ENCODE peak calls at places on chromosomes 13 and 19, in six cellular contexts. D is brain microvascular endothelial cell; Q is uterus; V is CD8-positive, alpha-beta T cell; I is cardiac fibroblast; J is lung. H is an unnamed sample.

GRCh38 chr13:35940734-35941133 is 190.4 kb downstream of the DCLK1 start:
- DNase-seq in D (no peak), Q (no peak), V (no peak), I (no peak), J (no peak), H (no peak)

GRCh38 chr13:33285420-33286124 is at the start of gene STARD13:
- DNase-seq in D (peak; percentile 98), Q (peak; percentile 94), V (no peak), I (peak; percentile 99), J (peak; percentile 95), H (peak; percentile 96)

GRCh38 chr19:38665950-38666661 is 18.7 kb downstream of the ACTN4 start:
- DNase-seq in D (no peak), Q (peak; percentile 79), V (no peak), I (peak; percentile 67), J (peak; percentile 83), H (no peak)

GRCh38 chr13:19586904-19587634 is 25.7 kb upstream of the TPTE2 start:
- DNase-seq in D (no peak), Q (no peak), V (peak; percentile 65), I (peak; percentile 7), J (peak; percentile 31), H (no peak)

GRCh38 chr19:3507371-3508120 is 1.4 kb downstream of the FZR1 start:
- DNase-seq in D (no peak), Q (no peak), V (peak; percentile 12), I (peak; percentile 10), J (no peak), H (no peak)

GRCh38 chr19:3098141-3098514 is 4.0 kb downstream of the GNA11 start:
- DNase-seq in D (no peak), Q (no peak), V (no peak), I (peak; percentile 59), J (no peak), H (no peak)

GRCh38 chr19:56974554-56975207 is 134.2 kb upstream of the PEG3 start:
- DNase-seq in D (no peak), Q (no peak), V (no peak), I (no peak), J (no peak), H (no peak)

GRCh38 chr13:76848596-76848995 is 37.6 kb downstream of the KCTD12 start:
- DNase-seq in D (no peak), Q (peak; percentile 26), V (no peak), I (peak; percentile 50), J (peak; percentile 49), H (no peak)

GRCh38 chr13:99600318-99600717 is 99.0 kb downstream of the TM9SF2 start:
- DNase-seq in D (no peak), Q (no peak), V (no peak), I (no peak), J (no peak), H (no peak)

GRCh38 chr13:74114202-74114601 is 20.0 kb downstream of the KLF12 start:
- DNase-seq in D (no peak), Q (no peak), V (no peak), I (peak; percentile 61), J (no peak), H (peak; percentile 39)

GRCh38 chr13:24995225-24995804 is 100.6 kb upstream of the PABPC3 start:
- DNase-seq in D (peak; percentile 86), Q (no peak), V (peak; percentile 32), I (peak; percentile 92), J (peak; percentile 57), H (peak; percentile 71)

GRCh38 chr19:13492128-13492527 is 14.2 kb downstream of the CACNA1A start:
- DNase-seq in D (peak; percentile 36), Q (no peak), V (no peak), I (peak; percentile 84), J (no peak), H (peak; percentile 56)

GRCh38 chr19:6125571-6125989 is 9.9 kb upstream of the ACSBG2 start:
- DNase-seq in D (peak; percentile 60), Q (peak; percentile 44), V (peak; percentile 47), I (peak; percentile 86), J (peak; percentile 64), H (peak; percentile 52)

GRCh38 chr19:35856546-35857149 is at the start of gene KIRREL2:
- DNase-seq in D (no peak), Q (no peak), V (peak; percentile 10), I (no peak), J (no peak), H (no peak)

GRCh38 chr13:107069107-107069776 is 501.3 kb upstream of the ARGLU1 start:
- DNase-seq in D (peak; percentile 20), Q (no peak), V (no peak), I (no peak), J (no peak), H (no peak)

GRCh38 chr13:49086711-49087110 is 111.0 kb downstream of the FNDC3A start:
- DNase-seq in D (no peak), Q (no peak), V (no peak), I (peak; percentile 86), J (no peak), H (no peak)

GRCh38 chr19:11382898-11383705 is 1.0 kb downstream of the EPOR start:
- DNase-seq in D (no peak), Q (no peak), V (no peak), I (peak; percentile 27), J (peak; percentile 61), H (no peak)

GRCh38 chr19:37332839-37333238 is 38.1 kb upstream of the ZNF527 start:
- DNase-seq in D (no peak), Q (no peak), V (no peak), I (no peak), J (no peak), H (no peak)

GRCh38 chr19:45630463-45630862 is 8.7 kb downstream of the EML2 start:
- DNase-seq in D (peak; percentile 83), Q (no peak), V (no peak), I (peak; percentile 97), J (no peak), H (no peak)

GRCh38 chr19:39150807-39151206 is 25.2 kb downstream of the PAK4 start:
- DNase-seq in D (no peak), Q (no peak), V (no peak), I (no peak), J (no peak), H (no peak)

DNA sequence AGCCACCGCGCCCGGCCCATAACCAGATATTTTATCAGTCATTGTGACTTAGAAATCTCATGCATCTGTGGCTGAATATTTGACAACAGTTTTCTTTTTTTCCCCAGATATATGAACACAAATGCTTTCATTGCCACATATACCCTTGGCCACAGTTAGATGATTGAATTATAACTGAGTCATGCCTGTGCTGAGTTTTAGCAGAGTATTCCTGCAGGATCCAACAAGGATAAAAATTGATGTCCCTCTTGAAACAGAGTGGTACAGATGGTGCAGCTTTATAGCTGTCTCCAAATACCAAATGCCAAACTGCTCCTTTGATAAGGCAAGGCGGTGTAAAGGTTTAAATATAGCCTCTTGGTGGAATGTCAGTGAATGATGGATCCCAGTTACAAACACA is 428.5 kb downstream of the GPC6 start:
- DNase-seq in D (no peak), Q (no peak), V (no peak), I (no peak), J (no peak), H (no peak)
- TF ChIP-seq CTCF in D (no peak), Q (no peak), V (no peak), I (no peak), J (no peak), H (no peak)

GRCh38 chr19:18683109-18683954 is at the start of gene CRTC1:
- DNase-seq in D (peak; percentile 69), Q (peak; percentile 93), V (peak; percentile 91), I (peak; percentile 79), J (peak; percentile 91), H (peak; percentile 62)
- TF ChIP-seq CTCF in D (no peak), Q (peak; percentile 26), V (no peak), I (no peak), J (no peak), H (no peak)

GRCh38 chr13:23790591-23791170 is 98.5 kb downstream of the MIPEP start:
- DNase-seq in D (peak; percentile 92), Q (no peak), V (no peak), I (peak; percentile 97), J (no peak), H (peak; percentile 58)
- TF ChIP-seq CTCF in D (peak; percentile 9), Q (no peak), V (no peak), I (no peak), J (no peak), H (no peak)

GRCh38 chr13:111344471-111345191 is 24.2 kb downstream of the TEX29 start:
- DNase-seq in D (peak; percentile 12), Q (no peak), V (no peak), I (peak; percentile 10), J (peak; percentile 77), H (no peak)
- TF ChIP-seq CTCF in D (peak; percentile 71), Q (no peak), V (no peak), I (peak; percentile 32), J (no peak), H (peak; percentile 40)

DNA sequence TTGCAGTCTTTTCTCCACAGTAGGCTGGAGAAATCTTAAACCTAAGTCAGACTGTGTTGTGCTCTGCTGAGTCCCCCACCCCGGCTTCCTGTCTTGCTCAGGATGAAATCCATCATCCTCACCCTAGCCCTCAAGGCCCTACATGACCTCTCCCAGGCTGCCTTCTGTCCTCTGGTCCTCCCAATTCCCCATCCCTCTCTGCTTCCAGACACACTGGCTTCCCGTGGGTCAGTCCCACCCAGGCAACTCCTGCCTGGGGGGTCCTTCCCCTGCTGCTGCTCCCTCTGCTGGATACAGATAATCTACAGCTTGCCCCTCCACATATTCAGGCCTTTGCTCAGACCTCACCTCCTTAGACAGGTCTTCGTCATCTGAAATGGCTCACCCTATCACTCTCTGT is 18.4 kb upstream of the CBY2 start:
- DNase-seq in D (no peak), Q (no peak), V (no peak), I (no peak), J (no peak), H (no peak)
- TF ChIP-seq CTCF in D (peak; percentile 65), Q (no peak), V (no peak), I (no peak), J (no peak), H (peak; percentile 3)

H was measured in AG09319.